ENCODE peak calls at places on chromosomes 2 and 18, in eight cellular contexts. W is GM23338, V is GM13977, Y is coronary artery, L is tibial nerve, N is kidney, C is brain microvascular endothelial cell, T is OCI-LY7. J is an unnamed sample.

GRCh38 chr2:8138525-8138922 is 543.3 kb upstream of the ID2 start:
- DNase-seq in C (no peak), T (no peak), V (no peak), L (no peak), N (no peak), W (no peak), Y (no peak), J (no peak)

GRCh38 chr2:23422089-23423061 is 37.4 kb downstream of the KLHL29 start:
- DNase-seq in Y (peak), W (no peak), N (no peak), T (no peak), L (no peak), C (no peak), V (no peak), J (no peak)

GRCh38 chr18:49151482-49151881 is 200.7 kb upstream of the SMAD7 start:
- DNase-seq in C (no peak), T (no peak), W (no peak), L (no peak), V (no peak), Y (no peak), N (no peak), J (no peak)

GRCh38 chr2:101776172-101777043 is 78.9 kb downstream of the MAP4K4 start:
- DNase-seq in L (no peak), T (no peak), V (no peak), C (peak), Y (no peak), N (no peak), W (peak), J (no peak)

GRCh38 chr2:44352510-44352909 is 8.8 kb downstream of the PREPL start:
- DNase-seq in Y (no peak), V (no peak), W (no peak), C (no peak), T (no peak), L (no peak), N (no peak), J (no peak)

GRCh38 chr2:215903208-215903607 is 110.1 kb downstream of the MREG start:
- DNase-seq in V (no peak), T (no peak), L (no peak), C (no peak), Y (no peak), N (no peak), W (no peak), J (no peak)

GRCh38 chr2:174442546-174443510 is 44.0 kb downstream of the GPR155 start:
- DNase-seq in N (no peak), Y (no peak), V (no peak), W (peak), L (no peak), C (peak), T (peak), J (no peak)

GRCh38 chr2:127173073-127173472 is 47.0 kb downstream of the CYP27C1 start:
- DNase-seq in Y (peak), N (no peak), C (peak), V (no peak), L (no peak), W (no peak), T (no peak), J (no peak)

GRCh38 chr2:136359121-136359965 is 241.4 kb upstream of the CXCR4 start:
- DNase-seq in C (no peak), L (no peak), T (peak), W (no peak), V (no peak), N (no peak), Y (no peak), J (no peak)

GRCh38 chr2:172000696-172001361 is 1.1 kb downstream of the METAP1D start:
- DNase-seq in N (no peak), Y (no peak), C (no peak), W (no peak), L (no peak), T (peak), V (no peak), J (no peak)

GRCh38 chr2:73111300-73112025 is 1.3 kb downstream of the RAB11FIP5 start:
- DNase-seq in T (no peak), C (no peak), N (peak), W (peak), L (no peak), V (no peak), Y (no peak), J (no peak)

GRCh38 chr2:113407446-113408099 is 29.9 kb upstream of the ZNG1B start:
- DNase-seq in Y (no peak), C (peak), W (peak), N (no peak), T (peak), L (no peak), V (no peak), J (no peak)

GRCh38 chr18:23265691-23266399 is 130.6 kb downstream of the CABLES1 start:
- DNase-seq in W (no peak), L (no peak), T (no peak), N (no peak), C (no peak), Y (no peak), V (no peak), J (no peak)

GRCh38 chr18:51537487-51537886 is 340.0 kb upstream of the MEX3C start:
- DNase-seq in N (no peak), Y (no peak), C (peak), V (no peak), W (peak), T (peak), L (no peak), J (no peak)

GRCh38 chr2:110735366-110735765 is 3.0 kb downstream of the ACOXL start:
- DNase-seq in Y (no peak), C (no peak), T (no peak), W (no peak), L (no peak), V (no peak), N (no peak), J (no peak)

GRCh38 chr2:8170954-8171353 is 510.9 kb upstream of the ID2 start:
- DNase-seq in W (no peak), V (no peak), T (no peak), N (no peak), Y (no peak), C (no peak), L (no peak), J (no peak)

GRCh38 chr2:200772620-200773019 is 39.1 kb upstream of the BZW1 start:
- DNase-seq in T (no peak), C (no peak), L (no peak), W (no peak), N (no peak), Y (no peak), V (no peak), J (no peak)

GRCh38 chr2:46146866-46147502 is 150.2 kb upstream of the EPAS1 start:
- DNase-seq in V (no peak), N (no peak), L (no peak), T (no peak), Y (no peak), C (no peak), W (no peak), J (no peak)

GRCh38 chr2:239959059-239959971 is 65.8 kb downstream of the NDUFA10 start:
- DNase-seq in W (no peak), C (no peak), Y (no peak), N (peak), T (no peak), L (no peak), V (no peak), J (no peak)

GRCh38 chr18:48772457-48772856 is 178.3 kb downstream of the SMAD7 start:
- DNase-seq in T (no peak), C (no peak), V (no peak), W (no peak), L (no peak), N (no peak), Y (no peak), J (no peak)

GRCh38 chr2:167843203-167843602 is 404.2 kb downstream of the STK39 start:
- DNase-seq in T (no peak), V (no peak), W (no peak), L (no peak), C (no peak), N (no peak), Y (no peak), J (no peak)

GRCh38 chr2:2892378-2892777 is 485.2 kb downstream of the EIPR1 start:
- DNase-seq in T (no peak), L (no peak), V (no peak), Y (peak), N (no peak), W (no peak), C (no peak), J (no peak)

GRCh38 chr18:48831802-48832201 is 119.0 kb downstream of the SMAD7 start:
- DNase-seq in L (no peak), T (no peak), W (no peak), V (no peak), Y (no peak), N (no peak), C (no peak), J (no peak)

GRCh38 chr2:40827371-40827770 is 375.5 kb upstream of the SLC8A1 start:
- DNase-seq in W (no peak), T (no peak), L (no peak), C (no peak), V (no peak), Y (no peak), N (no peak), J (no peak)

GRCh38 chr2:203650860-203651613 is 55.4 kb upstream of the CD28 start:
- DNase-seq in W (peak), N (no peak), C (peak), L (no peak), T (peak), V (peak), Y (no peak), J (no peak)

GRCh38 chr2:200820573-200820972 is 8.9 kb downstream of the BZW1 start:
- DNase-seq in T (no peak), C (no peak), V (no peak), N (no peak), L (no peak), W (no peak), Y (no peak), J (no peak)

GRCh38 chr2:101386599-101387150 is 628 bp downstream of the CREG2 start:
- DNase-seq in V (no peak), N (no peak), T (no peak), Y (no peak), W (peak), L (no peak), C (no peak), J (no peak)

GRCh38 chr2:8118940-8119781 is 562.7 kb upstream of the ID2 start:
- DNase-seq in N (no peak), Y (no peak), T (no peak), W (no peak), C (no peak), L (no peak), V (no peak), J (no peak)

GRCh38 chr2:135600915-135601314 is 69.6 kb downstream of the R3HDM1 start:
- DNase-seq in W (no peak), T (peak), L (no peak), C (no peak), V (no peak), N (no peak), Y (no peak), J (no peak)

GRCh38 chr2:199940373-199940772 is 14.9 kb downstream of the TYW5 start:
- DNase-seq in N (no peak), T (peak), W (peak), Y (no peak), C (no peak), L (no peak), V (no peak), J (no peak)

GRCh38 chr18:2970762-2971659 is 41.9 kb downstream of the LPIN2 start:
- DNase-seq in W (no peak), C (no peak), T (no peak), V (no peak), L (no peak), Y (no peak), N (no peak), J (no peak)

GRCh38 chr2:102975996-102976636 is 214.3 kb downstream of the TMEM182 start:
- DNase-seq in V (peak), L (no peak), C (no peak), T (peak), N (no peak), W (peak), Y (no peak), J (no peak)
- TF ChIP-seq CTCF in V (peak), L (no peak), C (no peak), T (peak), N (peak), W (peak), Y (no peak), J (peak)

DNA sequence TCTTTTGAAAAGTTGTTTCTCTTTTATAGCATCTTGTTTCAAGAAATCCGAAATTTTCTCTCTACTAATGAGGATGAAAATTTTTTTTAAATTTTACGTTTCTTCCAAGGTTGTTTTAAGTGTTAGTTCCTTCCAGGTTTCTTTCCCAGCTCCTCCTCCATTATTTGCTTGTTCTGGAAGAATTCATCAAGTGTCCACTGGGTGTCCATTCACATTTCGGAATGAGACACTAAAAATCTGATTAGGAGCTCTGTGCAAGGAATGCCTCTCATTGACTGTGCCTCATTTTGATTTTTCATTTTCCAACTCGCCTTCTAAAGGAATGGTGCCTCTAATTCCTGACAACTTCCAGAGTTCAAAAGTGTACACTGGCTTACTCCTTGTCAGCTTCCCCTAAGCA is 6.1 kb downstream of the SP100 start:
- DNase-seq in V (no peak), T (no peak), W (no peak), C (no peak), N (no peak), Y (no peak), L (no peak), J (no peak)
- TF ChIP-seq CTCF in V (no peak), T (no peak), W (no peak), C (peak), N (no peak), Y (no peak), L (no peak), J (no peak)

DNA sequence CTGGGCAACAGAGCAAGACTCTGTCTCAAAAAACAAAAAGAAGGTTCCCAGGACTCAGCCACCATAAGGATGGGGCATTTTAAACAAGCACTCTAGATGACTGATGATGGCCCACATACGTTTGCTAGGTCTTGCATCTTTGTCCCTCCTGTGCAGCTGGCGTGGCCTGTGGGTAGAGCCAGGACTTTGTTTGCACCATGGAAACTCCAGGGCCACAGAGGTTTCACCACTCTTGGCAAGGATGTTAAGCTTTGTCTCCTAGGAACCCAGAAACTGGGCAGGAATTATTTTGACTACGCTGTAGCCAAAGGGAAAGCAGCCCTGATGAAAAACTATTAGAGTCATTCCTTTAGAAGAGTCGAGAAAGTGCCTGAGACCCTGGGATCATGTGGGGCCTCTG is 75.3 kb upstream of the STPG4 start:
- DNase-seq in L (peak), C (no peak), N (no peak), T (no peak), W (no peak), V (no peak), Y (peak), J (no peak)
- TF ChIP-seq CTCF in L (no peak), C (no peak), N (no peak), T (no peak), W (no peak), V (no peak), Y (no peak), J (no peak)

GRCh38 chr2:25297738-25298137 is 44.0 kb downstream of the DNMT3A start:
- DNase-seq in W (peak), C (no peak), V (no peak), Y (no peak), L (no peak), N (no peak), T (peak), J (no peak)
- TF ChIP-seq CTCF in W (peak), C (no peak), V (peak), Y (no peak), L (no peak), N (no peak), T (peak), J (no peak)

GRCh38 chr2:10022886-10023662 is 20.3 kb upstream of the KLF11 start:
- DNase-seq in W (no peak), T (no peak), V (no peak), L (no peak), Y (no peak), N (peak), C (no peak), J (no peak)
- TF ChIP-seq CTCF in W (peak), T (no peak), V (no peak), L (no peak), Y (no peak), N (no peak), C (peak), J (no peak)

J was measured in GM10248.